ENCODE peak calls at places on chromosomes 12 and 14, in eight cellular contexts. O, W, X, Z, F, B, A and V are unnamed samples.

GRCh38 chr14:58815781-58816297 is 178.1 kb downstream of the DACT1 start:
- DNase-seq in O (no peak), W (no peak), X (no peak), Z (no peak), F (no peak), B (no peak), A (no peak), V (no peak)

GRCh38 chr12:10960260-10960659 is 21.2 kb upstream of the TAS2R14 start:
- DNase-seq in O (no peak), W (no peak), X (no peak), Z (no peak), F (no peak), B (no peak), A (no peak), V (no peak)

GRCh38 chr14:42541535-42542001 is 934.9 kb downstream of the LRFN5 start:
- DNase-seq in O (no peak), W (no peak), X (no peak), Z (no peak), F (no peak), B (no peak), A (no peak), V (no peak)

GRCh38 chr14:102145395-102145794 is 5.7 kb downstream of the WDR20 start:
- DNase-seq in O (no peak), W (no peak), X (no peak), Z (no peak), F (no peak), B (no peak), A (no peak), V (no peak)

GRCh38 chr12:71795901-71796300 is 41.2 kb downstream of the RAB21 start:
- DNase-seq in O (no peak), W (no peak), X (no peak), Z (no peak), F (no peak), B (no peak), A (no peak), V (no peak)

GRCh38 chr14:103767306-103767894 is 51.8 kb downstream of the ZFYVE21 start:
- DNase-seq in O (no peak), W (no peak), X (no peak), Z (no peak), F (no peak), B (no peak), A (no peak), V (no peak)

GRCh38 chr12:116556964-116557706 is 2.0 kb upstream of the MAP1LC3B2 start:
- DNase-seq in O (no peak), W (no peak), X (no peak), Z (no peak), F (no peak), B (no peak), A (no peak), V (no peak)

GRCh38 chr14:72723741-72724530 is 170.0 kb downstream of the DPF3 start:
- DNase-seq in O (no peak), W (no peak), X (no peak), Z (no peak), F (no peak), B (peak), A (no peak), V (no peak)

GRCh38 chr12:108338915-108339657 is at the start of gene CMKLR1:
- DNase-seq in O (no peak), W (no peak), X (no peak), Z (peak), F (peak), B (peak), A (no peak), V (no peak)

GRCh38 chr12:2536724-2537123 is 258.0 kb upstream of the FKBP4 start:
- DNase-seq in O (no peak), W (no peak), X (no peak), Z (no peak), F (no peak), B (no peak), A (no peak), V (no peak)

GRCh38 chr14:53032161-53032803 is 81.4 kb upstream of the FERMT2 start:
- DNase-seq in O (no peak), W (no peak), X (no peak), Z (peak), F (peak), B (no peak), A (no peak), V (peak)

GRCh38 chr12:110906985-110907384 is 13.4 kb downstream of the MYL2 start:
- DNase-seq in O (no peak), W (no peak), X (no peak), Z (no peak), F (no peak), B (no peak), A (no peak), V (no peak)

GRCh38 chr12:128767518-128767917 is 56.2 kb downstream of the SLC15A4 start:
- DNase-seq in O (no peak), W (no peak), X (no peak), Z (peak), F (no peak), B (no peak), A (no peak), V (no peak)

GRCh38 chr12:113071427-113072112 is 15.0 kb downstream of the DTX1 start:
- DNase-seq in O (no peak), W (no peak), X (no peak), Z (no peak), F (no peak), B (no peak), A (no peak), V (no peak)

GRCh38 chr12:53493610-53494391 is 5.5 kb downstream of the MAP3K12 start:
- DNase-seq in O (no peak), W (no peak), X (no peak), Z (peak), F (no peak), B (no peak), A (no peak), V (no peak)